ENCODE peak calls at places on chromosomes 13 and 19, in six cellular contexts. L is pancreas, V is T-cell, O is NCI-H748 treated with DMSO at 0.1 percent for 48 hours, X is OCI-LY7, P is NAMALWA. R is an unnamed sample.

GRCh38 chr19:7637374-7638256 is 705 bp downstream of the STXBP2 start:
- DNase-seq in L (no peak), V (no peak), O (no peak), X (peak), P (no peak), R (no peak)

GRCh38 chr13:49625392-49626137 is 2.7 kb upstream of the ARL11 start:
- DNase-seq in L (peak), V (no peak), O (no peak), X (no peak), P (no peak), R (peak)

GRCh38 chr13:43303040-43303729 is 279.8 kb downstream of the DNAJC15 start:
- DNase-seq in L (peak), V (no peak), O (peak), X (peak), P (peak), R (peak)

GRCh38 chr13:68923995-68924394 is 1183.6 kb upstream of the ATXN8OS start:
- DNase-seq in L (no peak), V (no peak), O (no peak), X (no peak), P (no peak), R (no peak)

GRCh38 chr13:31119966-31120733 is 41.6 kb downstream of the HSPH1 start:
- DNase-seq in L (no peak), V (no peak), O (peak), X (no peak), P (no peak), R (no peak)

GRCh38 chr13:36174923-36175322 is 39.4 kb downstream of the SOHLH2 start:
- DNase-seq in L (no peak), V (no peak), O (no peak), X (no peak), P (no peak), R (no peak)

GRCh38 chr13:51255556-51255955 is 33.4 kb downstream of the FAM124A start:
- DNase-seq in L (no peak), V (no peak), O (no peak), X (no peak), P (no peak), R (no peak)

GRCh38 chr19:34806976-34807860 is 34.2 kb upstream of the ZNF599 start:
- DNase-seq in L (no peak), V (no peak), O (no peak), X (no peak), P (no peak), R (peak)

GRCh38 chr13:113475280-113475679 is 15.2 kb downstream of the DCUN1D2 start:
- DNase-seq in L (no peak), V (no peak), O (no peak), X (no peak), P (no peak), R (no peak)

GRCh38 chr19:50315773-50316448 is 13.3 kb downstream of the KCNC3 start:
- DNase-seq in L (no peak), V (no peak), O (peak), X (no peak), P (peak), R (no peak)

GRCh38 chr13:75596657-75597182 is 39.4 kb upstream of the LMO7 start:
- DNase-seq in L (no peak), V (no peak), O (no peak), X (no peak), P (no peak), R (no peak)

GRCh38 chr19:39203372-39204341 is at the start of gene SYCN:
- DNase-seq in L (peak), V (no peak), O (no peak), X (no peak), P (no peak), R (no peak)

GRCh38 chr19:5624741-5625140 is 1.9 kb downstream of the SAFB start:
- DNase-seq in L (no peak), V (no peak), O (no peak), X (peak), P (peak), R (no peak)

GRCh38 chr13:78759704-78760103 is 100.7 kb upstream of the OBI1 start:
- DNase-seq in L (no peak), V (no peak), O (no peak), X (no peak), P (no peak), R (no peak)